ENCODE peak calls at places on chromosomes 7 and 10, in four cellular contexts. R, Q, H and A are unnamed samples.

GRCh38 chr7:135771961-135772638 is 23.5 kb upstream of the FAM180A start:
- DNase-seq in R (no peak), Q (no peak), H (no peak), A (no peak)

GRCh38 chr7:7321681-7322080 is 139.3 kb downstream of the C1GALT1 start:
- DNase-seq in R (peak), Q (peak), H (no peak), A (no peak)

GRCh38 chr10:13775786-13776780 is 189.3 kb downstream of the PRPF18 start:
- DNase-seq in R (no peak), Q (no peak), H (no peak), A (no peak)

GRCh38 chr10:71629131-71629530 is 90.4 kb downstream of the C10orf105 start:
- DNase-seq in R (no peak), Q (no peak), H (no peak), A (no peak)

GRCh38 chr10:35096312-35096711 is 6.2 kb upstream of the CUL2 start:
- DNase-seq in R (no peak), Q (no peak), H (no peak), A (no peak)

GRCh38 chr10:8033812-8034665 is 20.4 kb upstream of the GATA3 start:
- DNase-seq in R (no peak), Q (no peak), H (no peak), A (peak)

GRCh38 chr7:2403718-2404648 is 572 bp downstream of the CHST12 start:
- DNase-seq in R (no peak), Q (no peak), H (peak), A (no peak)

GRCh38 chr7:84100866-84101265 is 93.7 kb downstream of the SEMA3A start:
- DNase-seq in R (no peak), Q (no peak), H (peak), A (no peak)

GRCh38 chr7:144738708-144739314 is 97.0 kb downstream of the TPK1 start:
- DNase-seq in R (peak), Q (no peak), H (peak), A (no peak)

GRCh38 chr10:52652431-52653220 is 120.0 kb downstream of the MBL2 start:
- DNase-seq in R (no peak), Q (no peak), H (no peak), A (no peak)

GRCh38 chr10:121069061-121069850 is 218.1 kb downstream of the WDR11 start:
- DNase-seq in R (no peak), Q (peak), H (no peak), A (no peak)

GRCh38 chr7:115300228-115300870 is 378.5 kb downstream of the MDFIC start:
- DNase-seq in R (no peak), Q (no peak), H (no peak), A (no peak)

GRCh38 chr10:6346621-6347020 is 143.9 kb downstream of the PFKFB3 start:
- DNase-seq in R (no peak), Q (no peak), H (no peak), A (no peak)

GRCh38 chr7:29106128-29106988 is 40.0 kb downstream of the CPVL start:
- DNase-seq in R (peak), Q (no peak), H (peak), A (peak)

GRCh38 chr7:69189406-69189805 is 408.9 kb upstream of the AUTS2 start:
- DNase-seq in R (no peak), Q (no peak), H (no peak), A (no peak)

GRCh38 chr10:71880425-71881306 is 29.6 kb upstream of the PSAP start:
- DNase-seq in R (peak), Q (no peak), H (peak), A (no peak)

GRCh38 chr7:159025161-159025779 is 119.4 kb downstream of the VIPR2 start:
- DNase-seq in R (no peak), Q (no peak), H (no peak), A (no peak)

GRCh38 chr7:96217147-96217546 is 104.8 kb downstream of the SLC25A13 start:
- DNase-seq in R (no peak), Q (no peak), H (no peak), A (no peak)

GRCh38 chr7:149664666-149665065 is 108.7 kb downstream of the ZNF467 start:
- DNase-seq in R (no peak), Q (no peak), H (no peak), A (no peak)

GRCh38 chr10:36254191-36254590 is 612.1 kb upstream of the FZD8 start:
- DNase-seq in R (no peak), Q (no peak), H (no peak), A (no peak)

GRCh38 chr7:149070372-149071140 is 20.0 kb downstream of the ZNF786 start:
- DNase-seq in R (no peak), Q (no peak), H (no peak), A (no peak)

GRCh38 chr7:53446170-53446569 is 410.7 kb downstream of the POM121L12 start:
- DNase-seq in R (no peak), Q (no peak), H (no peak), A (no peak)

GRCh38 chr10:50578949-50579348 is 44.8 kb downstream of the SGMS1 start:
- DNase-seq in R (no peak), Q (no peak), H (no peak), A (no peak)

GRCh38 chr7:69932034-69932628 is 333.9 kb downstream of the AUTS2 start:
- DNase-seq in R (no peak), Q (no peak), H (peak), A (no peak)

GRCh38 chr7:12942599-12942998 is 255.2 kb downstream of the ARL4A start:
- DNase-seq in R (peak), Q (no peak), H (no peak), A (no peak)

GRCh38 chr10:132964231-132964630 is 21.9 kb upstream of the CFAP46 start:
- DNase-seq in R (no peak), Q (no peak), H (no peak), A (no peak)

GRCh38 chr10:106711313-106711906 is 453.1 kb downstream of the SORCS1 start:
- DNase-seq in R (peak), Q (no peak), H (peak), A (peak)

GRCh38 chr7:152647-153046 is 39.7 kb upstream of the FAM20C start:
- DNase-seq in R (no peak), Q (no peak), H (no peak), A (no peak)

GRCh38 chr7:73869011-73869785 is 8.2 kb downstream of the TMEM270 start:
- DNase-seq in R (no peak), Q (no peak), H (peak), A (no peak)

GRCh38 chr7:37982423-37982822 is 62.0 kb downstream of the EPDR1 start:
- DNase-seq in R (no peak), Q (no peak), H (no peak), A (no peak)

GRCh38 chr7:80611353-80611752 is 27.1 kb upstream of the CD36 start:
- DNase-seq in R (no peak), Q (no peak), H (no peak), A (no peak)

GRCh38 chr10:87819274-87819585 is 1.2 kb upstream of the ATAD1 start:
- DNase-seq in R (no peak), Q (no peak), H (no peak), A (no peak)

GRCh38 chr7:95660023-95660434 is 63.7 kb upstream of the PDK4 start:
- DNase-seq in R (no peak), Q (no peak), H (no peak), A (no peak)

GRCh38 chr7:29977926-29978652 is 11.5 kb downstream of the SCRN1 start:
- DNase-seq in R (peak), Q (no peak), H (no peak), A (no peak)

GRCh38 chr7:44473295-44473694 is 17.2 kb downstream of the NUDCD3 start:
- DNase-seq in R (peak), Q (no peak), H (no peak), A (no peak)

GRCh38 chr10:37667736-37668135 is 189.7 kb downstream of the ZNF248 start:
- DNase-seq in R (no peak), Q (no peak), H (no peak), A (no peak)

GRCh38 chr7:101496017-101496416 is 133.1 kb downstream of the MYL10 start:
- DNase-seq in R (no peak), Q (no peak), H (no peak), A (no peak)

GRCh38 chr7:1698221-1698620 is 28.1 kb downstream of the ELFN1 start:
- DNase-seq in R (no peak), Q (no peak), H (peak), A (peak)

GRCh38 chr7:42006801-42007394 is 230.1 kb downstream of the GLI3 start:
- DNase-seq in R (no peak), Q (no peak), H (no peak), A (no peak)

GRCh38 chr7:42014625-42015412 is 222.2 kb downstream of the GLI3 start:
- DNase-seq in R (peak), Q (no peak), H (peak), A (peak)

GRCh38 chr7:42012786-42013360 is 224.1 kb downstream of the GLI3 start:
- DNase-seq in R (no peak), Q (no peak), H (no peak), A (no peak)

GRCh38 chr7:42015413-42015698 is 221.7 kb downstream of the GLI3 start:
- DNase-seq in R (no peak), Q (no peak), H (no peak), A (no peak)

GRCh38 chr7:42010751-42011150 is 226.3 kb downstream of the GLI3 start:
- DNase-seq in R (no peak), Q (no peak), H (no peak), A (no peak)
- TF ChIP-seq TCF12 in R (no peak), Q (no peak), H (no peak), A (no peak)

GRCh38 chr10:69179089-69179742 is 818 bp upstream of the SUPV3L1 start:
- DNase-seq in R (no peak), Q (no peak), H (peak), A (peak)
- H3K9ac ChIP-seq in R (peak), Q (peak), H (peak), A (peak)

GRCh38 chr10:49213211-49213610 is 25.0 kb upstream of the TMEM273 start:
- DNase-seq in R (no peak), Q (no peak), H (no peak), A (peak)
- TF ChIP-seq TCF12 in R (no peak), Q (no peak), H (no peak), A (no peak)

GRCh38 chr10:124536496-124537050 is 75.0 kb downstream of the LHPP start:
- DNase-seq in R (no peak), Q (no peak), H (no peak), A (no peak)

GRCh38 chr10:124537166-124537725 is 75.6 kb downstream of the LHPP start:
- DNase-seq in R (no peak), Q (no peak), H (no peak), A (no peak)

GRCh38 chr10:124538669-124539068 is 77.0 kb downstream of the LHPP start:
- DNase-seq in R (no peak), Q (no peak), H (no peak), A (no peak)

GRCh38 chr10:124535731-124536495 is 74.3 kb downstream of the LHPP start:
- DNase-seq in R (no peak), Q (no peak), H (peak), A (no peak)

DNA sequence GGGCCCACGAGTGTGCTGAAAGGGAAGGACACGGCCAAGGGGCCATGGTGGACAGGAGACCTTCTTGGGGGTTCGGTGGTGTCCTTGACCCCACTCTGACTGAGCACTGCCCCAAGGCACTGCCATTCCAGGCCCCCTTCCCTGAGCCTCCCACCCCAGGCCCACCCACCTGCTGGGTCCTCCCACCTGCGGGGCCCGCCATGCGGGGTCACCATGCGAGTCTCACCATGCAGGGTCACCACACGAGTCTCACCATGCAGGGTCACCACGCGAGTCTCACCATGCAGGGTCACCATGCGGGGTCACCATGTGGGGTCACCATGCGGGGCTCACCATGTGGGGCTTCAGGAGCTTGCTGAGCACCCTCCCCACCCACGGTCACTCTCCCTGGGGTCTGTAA is 76.3 kb downstream of the LHPP start:
- DNase-seq in R (no peak), Q (no peak), H (no peak), A (no peak)
- H3K9ac ChIP-seq in R (no peak), Q (no peak), H (no peak), A (no peak)

DNA sequence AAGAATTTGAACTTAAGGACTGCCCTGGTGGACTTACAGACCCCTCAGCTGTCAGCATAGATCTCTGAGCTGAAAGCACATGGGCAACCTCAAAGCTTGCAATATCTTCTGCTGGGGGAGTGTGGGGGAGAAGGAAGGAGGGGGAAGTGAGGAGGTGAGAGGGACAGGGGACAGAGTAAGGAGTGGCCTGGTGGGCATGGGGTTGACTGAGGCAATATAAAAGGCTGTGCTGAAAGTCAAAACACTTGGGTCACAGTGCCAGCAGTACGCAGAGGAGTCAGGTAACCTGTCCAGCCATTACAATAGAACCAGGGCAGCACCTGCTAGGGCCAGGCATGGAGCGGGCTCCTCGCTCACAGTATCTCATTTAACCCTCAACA is 43.2 kb downstream of the PPP1R3C start:
- DNase-seq in R (no peak), Q (no peak), H (no peak), A (no peak)
- TF ChIP-seq TCF12 in R (no peak), Q (no peak), H (no peak), A (no peak)